ENCODE peak calls at places on chromosomes 13 and 19, in five cellular contexts. One of them, this sample, is unnamed.

GRCh38 chr19:31312004-31312403 is 37.2 kb downstream of the TSHZ3 start:
- DNase-seq in IMR-90: peak
- DNase-seq in thoracic aorta: no peak
- DNase-seq in PC-9: no peak
- DNase-seq in lower leg skin: no peak
- DNase-seq in this sample: peak

GRCh38 chr19:16825312-16826168 is 3.7 kb upstream of the SIN3B start:
- DNase-seq in IMR-90: peak
- DNase-seq in PC-9: peak
- DNase-seq in thoracic aorta: no peak
- DNase-seq in lower leg skin: peak
- DNase-seq in this sample: peak

GRCh38 chr13:24022568-24022967 is 125.3 kb upstream of the C1QTNF9B start:
- DNase-seq in lower leg skin: no peak
- DNase-seq in thoracic aorta: no peak
- DNase-seq in IMR-90: peak
- DNase-seq in PC-9: no peak
- DNase-seq in this sample: peak

GRCh38 chr13:36875431-36875830 is 44.6 kb downstream of the SMAD9 start:
- DNase-seq in thoracic aorta: no peak
- DNase-seq in lower leg skin: no peak
- DNase-seq in IMR-90: peak
- DNase-seq in PC-9: no peak
- DNase-seq in this sample: no peak

GRCh38 chr13:37226966-37227365 is 121.5 kb upstream of the CSNK1A1L start:
- DNase-seq in thoracic aorta: no peak
- DNase-seq in IMR-90: peak
- DNase-seq in PC-9: no peak
- DNase-seq in lower leg skin: no peak
- DNase-seq in this sample: peak

GRCh38 chr13:32427852-32428580 is at the start of gene N4BP2L1:
- DNase-seq in IMR-90: no peak
- DNase-seq in lower leg skin: peak
- DNase-seq in PC-9: peak
- DNase-seq in thoracic aorta: peak
- DNase-seq in this sample: peak

GRCh38 chr19:48471836-48472235 is 2.7 kb downstream of the CYTH2 start:
- DNase-seq in IMR-90: no peak
- DNase-seq in PC-9: no peak
- DNase-seq in thoracic aorta: no peak
- DNase-seq in lower leg skin: no peak
- DNase-seq in this sample: no peak

GRCh38 chr19:8194528-8195275 is 14.5 kb upstream of the CERS4 start:
- DNase-seq in thoracic aorta: no peak
- DNase-seq in lower leg skin: no peak
- DNase-seq in PC-9: no peak
- DNase-seq in IMR-90: no peak
- DNase-seq in this sample: no peak

GRCh38 chr13:24636776-24637175 is 43.4 kb upstream of the ATP12A start:
- DNase-seq in IMR-90: no peak
- DNase-seq in thoracic aorta: no peak
- DNase-seq in lower leg skin: no peak
- DNase-seq in PC-9: no peak
- DNase-seq in this sample: no peak

GRCh38 chr19:9819590-9819898 is 665 bp upstream of the FBXL12 start:
- DNase-seq in PC-9: no peak
- DNase-seq in IMR-90: no peak
- DNase-seq in lower leg skin: no peak
- DNase-seq in thoracic aorta: no peak
- DNase-seq in this sample: no peak

GRCh38 chr19:16943942-16944625 is 55.3 kb downstream of the F2RL3 start:
- DNase-seq in lower leg skin: no peak
- DNase-seq in PC-9: no peak
- DNase-seq in IMR-90: no peak
- DNase-seq in thoracic aorta: no peak
- DNase-seq in this sample: no peak

GRCh38 chr19:47176071-47176626 is 45.5 kb downstream of the SAE1 start:
- DNase-seq in thoracic aorta: no peak
- DNase-seq in PC-9: no peak
- DNase-seq in IMR-90: peak
- DNase-seq in lower leg skin: no peak
- DNase-seq in this sample: peak

GRCh38 chr13:50999641-51000040 is 90.0 kb downstream of the RNASEH2B start:
- DNase-seq in thoracic aorta: no peak
- DNase-seq in lower leg skin: no peak
- DNase-seq in IMR-90: no peak
- DNase-seq in PC-9: no peak
- DNase-seq in this sample: no peak

GRCh38 chr13:50543767-50544166 is 299.7 kb downstream of the DLEU7 start:
- DNase-seq in PC-9: no peak
- DNase-seq in lower leg skin: no peak
- DNase-seq in thoracic aorta: no peak
- DNase-seq in IMR-90: peak
- DNase-seq in this sample: peak

GRCh38 chr13:46662690-46663089 is 109.7 kb downstream of the LRCH1 start:
- DNase-seq in IMR-90: no peak
- DNase-seq in PC-9: no peak
- DNase-seq in thoracic aorta: no peak
- DNase-seq in lower leg skin: no peak
- DNase-seq in this sample: no peak

GRCh38 chr13:40665061-40665753 is 1.2 kb downstream of the FOXO1 start:
- DNase-seq in lower leg skin: no peak
- DNase-seq in thoracic aorta: no peak
- DNase-seq in PC-9: peak
- DNase-seq in IMR-90: no peak
- DNase-seq in this sample: no peak

GRCh38 chr13:75390229-75390628 is 91.7 kb downstream of the TBC1D4 start:
- DNase-seq in lower leg skin: no peak
- DNase-seq in thoracic aorta: no peak
- DNase-seq in IMR-90: no peak
- DNase-seq in PC-9: no peak
- DNase-seq in this sample: no peak

GRCh38 chr19:35909684-35910035 is 1.6 kb upstream of the TYROBP start:
- DNase-seq in lower leg skin: no peak
- DNase-seq in IMR-90: no peak
- DNase-seq in thoracic aorta: no peak
- DNase-seq in PC-9: no peak
- DNase-seq in this sample: no peak

GRCh38 chr19:35908977-35909683 is 1.0 kb upstream of the TYROBP start:
- DNase-seq in lower leg skin: peak
- DNase-seq in IMR-90: no peak
- DNase-seq in PC-9: no peak
- DNase-seq in thoracic aorta: no peak
- DNase-seq in this sample: no peak

GRCh38 chr19:35911790-35912189 is 3.7 kb upstream of the TYROBP start:
- DNase-seq in PC-9: peak
- DNase-seq in IMR-90: peak
- DNase-seq in lower leg skin: no peak
- DNase-seq in thoracic aorta: no peak
- DNase-seq in this sample: no peak

GRCh38 chr19:35913589-35913988 is 5.5 kb upstream of the TYROBP start:
- DNase-seq in PC-9: no peak
- DNase-seq in thoracic aorta: no peak
- DNase-seq in IMR-90: peak
- DNase-seq in lower leg skin: no peak
- DNase-seq in this sample: no peak

DNA sequence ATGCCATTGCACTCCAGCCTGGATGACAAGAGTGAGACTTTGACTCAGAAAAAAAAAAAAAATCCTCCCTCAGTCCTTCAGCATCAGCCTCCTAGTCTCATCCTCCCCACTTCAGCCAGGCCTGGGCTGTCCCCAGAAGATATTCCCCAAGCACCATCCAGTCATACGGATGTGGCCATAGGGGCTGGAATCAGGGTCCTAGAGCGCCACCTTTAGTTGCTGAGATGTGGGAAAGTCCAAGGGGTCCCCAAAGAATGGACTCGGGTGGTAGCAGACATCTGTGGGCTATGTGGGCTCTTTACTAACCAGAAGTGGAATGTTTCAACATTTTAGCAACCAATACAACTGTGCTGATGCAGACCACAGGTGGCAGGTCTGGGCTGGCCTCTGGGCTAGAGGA is 3.1 kb upstream of the TYROBP start:
- DNase-seq in PC-9: no peak
- DNase-seq in IMR-90: no peak
- DNase-seq in thoracic aorta: no peak
- DNase-seq in lower leg skin: no peak
- DNase-seq in this sample: no peak
- TF ChIP-seq CTCF in PC-9: no peak
- TF ChIP-seq CTCF in IMR-90: no peak
- TF ChIP-seq CTCF in thoracic aorta: no peak
- TF ChIP-seq CTCF in lower leg skin: no peak
- TF ChIP-seq CTCF in this sample: no peak

DNA sequence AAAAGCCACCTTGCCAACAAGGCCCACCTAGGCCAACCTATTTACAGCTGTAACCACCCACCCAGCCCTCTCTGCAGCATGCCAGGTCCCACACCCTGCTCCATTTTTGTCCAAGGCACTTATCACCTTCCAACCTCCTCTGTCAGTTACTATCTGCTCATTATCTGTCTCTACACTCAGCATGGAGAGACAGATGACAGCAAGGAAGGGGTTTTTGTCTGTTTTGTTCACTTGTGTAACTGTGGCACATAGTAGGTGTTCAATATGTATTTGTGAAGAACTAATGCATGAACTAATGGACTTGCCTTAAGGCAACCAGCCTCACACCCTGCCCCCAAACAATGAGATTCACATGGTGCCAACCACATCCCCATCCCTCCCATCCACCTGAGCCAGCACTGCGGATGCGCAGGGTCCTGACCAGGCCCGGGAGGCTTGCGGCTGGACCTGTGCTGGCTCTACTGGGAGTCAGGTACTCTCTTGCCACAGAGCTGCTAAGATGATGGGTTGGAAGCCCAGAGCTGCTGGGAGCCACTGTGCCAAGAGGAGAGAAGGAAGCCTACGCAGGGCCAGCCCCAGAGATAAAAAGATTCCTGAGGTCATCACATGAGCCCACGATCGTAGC is 17.2 kb downstream of the DEDD2 start:
- DNase-seq in PC-9: no peak
- DNase-seq in lower leg skin: no peak
- DNase-seq in thoracic aorta: no peak
- DNase-seq in IMR-90: no peak
- DNase-seq in this sample: no peak
- H3K4me3 ChIP-seq in PC-9: no peak
- H3K4me3 ChIP-seq in lower leg skin: no peak
- H3K4me3 ChIP-seq in thoracic aorta: no peak
- H3K4me3 ChIP-seq in IMR-90: no peak
- H3K4me3 ChIP-seq in this sample: no peak

DNA sequence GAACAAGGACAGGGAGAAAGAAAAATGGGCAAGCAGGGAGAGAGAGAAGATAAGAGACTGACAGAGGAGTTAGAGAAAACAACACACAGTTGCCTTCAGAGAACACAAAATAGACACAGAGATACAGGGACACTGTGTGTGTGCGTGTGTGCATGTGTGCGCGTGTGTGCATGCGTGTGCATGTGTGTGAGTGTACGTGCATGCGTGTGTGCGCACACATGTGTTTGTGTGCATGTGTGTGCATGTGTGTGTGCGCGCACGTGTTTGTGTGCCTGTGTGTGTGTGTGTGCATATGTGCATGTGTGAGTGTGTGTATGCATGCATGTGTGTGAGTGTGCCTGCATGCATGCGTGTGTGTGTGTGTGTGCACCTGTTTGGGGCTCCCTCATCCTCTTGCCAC is 5.9 kb upstream of the PLAUR start:
- DNase-seq in thoracic aorta: no peak
- DNase-seq in lower leg skin: no peak
- DNase-seq in PC-9: no peak
- DNase-seq in IMR-90: no peak
- DNase-seq in this sample: no peak
- TF ChIP-seq CTCF in thoracic aorta: no peak
- TF ChIP-seq CTCF in lower leg skin: no peak
- TF ChIP-seq CTCF in PC-9: no peak
- TF ChIP-seq CTCF in IMR-90: no peak
- TF ChIP-seq CTCF in this sample: no peak

GRCh38 chr13:44451109-44451508 is 77.5 kb downstream of the SERP2 start:
- DNase-seq in IMR-90: peak
- DNase-seq in PC-9: no peak
- DNase-seq in lower leg skin: no peak
- DNase-seq in thoracic aorta: no peak
- DNase-seq in this sample: no peak
- H3K4me3 ChIP-seq in IMR-90: no peak
- H3K4me3 ChIP-seq in PC-9: no peak
- H3K4me3 ChIP-seq in lower leg skin: no peak
- H3K4me3 ChIP-seq in thoracic aorta: no peak
- H3K4me3 ChIP-seq in this sample: no peak

GRCh38 chr19:3615524-3616135 is 9.0 kb upstream of the TBXA2R start:
- DNase-seq in IMR-90: no peak
- DNase-seq in thoracic aorta: no peak
- DNase-seq in lower leg skin: no peak
- DNase-seq in PC-9: no peak
- DNase-seq in this sample: no peak
- TF ChIP-seq CTCF in IMR-90: no peak
- TF ChIP-seq CTCF in thoracic aorta: no peak
- TF ChIP-seq CTCF in lower leg skin: no peak
- TF ChIP-seq CTCF in PC-9: no peak
- TF ChIP-seq CTCF in this sample: no peak

GRCh38 chr19:49807888-49808675 is 5.0 kb downstream of the FUZ start:
- DNase-seq in thoracic aorta: no peak
- DNase-seq in IMR-90: no peak
- DNase-seq in lower leg skin: no peak
- DNase-seq in PC-9: no peak
- DNase-seq in this sample: no peak
- H3K4me3 ChIP-seq in thoracic aorta: peak
- H3K4me3 ChIP-seq in IMR-90: no peak
- H3K4me3 ChIP-seq in lower leg skin: no peak
- H3K4me3 ChIP-seq in PC-9: peak
- H3K4me3 ChIP-seq in this sample: peak

GRCh38 chr19:1590641-1591397 is 1.8 kb downstream of the MBD3 start:
- DNase-seq in PC-9: no peak
- DNase-seq in IMR-90: no peak
- DNase-seq in lower leg skin: no peak
- DNase-seq in thoracic aorta: no peak
- DNase-seq in this sample: peak
- TF ChIP-seq CTCF in PC-9: no peak
- TF ChIP-seq CTCF in IMR-90: peak
- TF ChIP-seq CTCF in lower leg skin: no peak
- TF ChIP-seq CTCF in thoracic aorta: no peak
- TF ChIP-seq CTCF in this sample: peak

DNA sequence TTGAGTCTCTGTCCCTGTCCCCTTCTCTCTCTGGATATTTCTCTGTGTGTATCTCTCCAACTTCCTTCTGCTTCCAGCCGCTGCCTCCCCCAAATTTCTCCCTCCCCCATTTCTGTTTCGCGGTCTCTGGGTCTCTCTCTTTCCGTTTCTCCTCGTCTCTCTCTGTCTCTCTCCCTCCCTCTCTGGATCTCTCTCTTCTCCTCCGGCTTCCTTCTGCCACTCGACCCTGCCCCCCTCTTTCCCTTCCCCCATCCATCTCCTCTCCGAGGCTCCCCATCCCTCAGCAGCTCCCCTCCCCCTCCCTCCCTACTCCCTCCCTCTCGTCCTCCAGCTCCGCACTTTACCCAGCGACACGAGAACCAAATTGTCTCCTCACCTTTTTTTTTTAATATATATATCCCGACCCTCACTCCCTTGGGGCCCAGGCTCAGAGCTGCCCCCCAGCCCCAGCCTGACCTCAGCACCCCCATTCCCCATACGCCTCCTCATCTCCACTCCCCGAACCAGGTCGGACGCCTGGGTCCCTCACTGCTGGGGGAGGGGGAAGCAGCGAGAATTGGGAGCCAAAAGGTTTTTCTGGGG is 3.5 kb upstream of the CACNG8 start:
- DNase-seq in IMR-90: no peak
- DNase-seq in thoracic aorta: no peak
- DNase-seq in PC-9: no peak
- DNase-seq in lower leg skin: no peak
- DNase-seq in this sample: no peak
- H3K4me3 ChIP-seq in IMR-90: no peak
- H3K4me3 ChIP-seq in thoracic aorta: no peak
- H3K4me3 ChIP-seq in PC-9: no peak
- H3K4me3 ChIP-seq in lower leg skin: no peak
- H3K4me3 ChIP-seq in this sample: peak